ENCODE peak calls at places on chromosome 17, in six cellular contexts. One of them, this sample, is unnamed.

GRCh38 chr17:29210879-29211278 is 30.7 kb upstream of the MYO18A start:
- DNase-seq in EL: peak
- DNase-seq in NCI-H345: no peak
- DNase-seq in NCI-H69: no peak
- DNase-seq in CD8-positive, alpha-beta T cell: no peak
- DNase-seq in Right ventricle myocardium superior: no peak
- DNase-seq in this sample: no peak

GRCh38 chr17:67211742-67212141 is 33.3 kb downstream of the HELZ start:
- DNase-seq in Right ventricle myocardium superior: no peak
- DNase-seq in EL: peak
- DNase-seq in NCI-H345: no peak
- DNase-seq in CD8-positive, alpha-beta T cell: no peak
- DNase-seq in NCI-H69: no peak
- DNase-seq in this sample: no peak

GRCh38 chr17:29579866-29580771 is 9.3 kb downstream of the GIT1 start:
- DNase-seq in EL: peak
- DNase-seq in NCI-H345: peak
- DNase-seq in Right ventricle myocardium superior: peak
- DNase-seq in CD8-positive, alpha-beta T cell: peak
- DNase-seq in NCI-H69: peak
- DNase-seq in this sample: peak

GRCh38 chr17:60887607-60888028 is 210.0 kb downstream of the BCAS3 start:
- DNase-seq in NCI-H345: no peak
- DNase-seq in Right ventricle myocardium superior: no peak
- DNase-seq in NCI-H69: peak
- DNase-seq in CD8-positive, alpha-beta T cell: no peak
- DNase-seq in EL: no peak
- DNase-seq in this sample: no peak

GRCh38 chr17:42457107-42457787 is 1.4 kb upstream of the ATP6V0A1 start:
- DNase-seq in Right ventricle myocardium superior: no peak
- DNase-seq in CD8-positive, alpha-beta T cell: no peak
- DNase-seq in EL: no peak
- DNase-seq in NCI-H345: no peak
- DNase-seq in NCI-H69: no peak
- DNase-seq in this sample: no peak

GRCh38 chr17:78318843-78319242 is 41.0 kb downstream of the SOCS3 start:
- DNase-seq in EL: no peak
- DNase-seq in Right ventricle myocardium superior: no peak
- DNase-seq in CD8-positive, alpha-beta T cell: no peak
- DNase-seq in NCI-H69: no peak
- DNase-seq in NCI-H345: no peak
- DNase-seq in this sample: no peak

GRCh38 chr17:46159686-46160085 is 33.5 kb downstream of the KANSL1 start:
- DNase-seq in Right ventricle myocardium superior: no peak
- DNase-seq in EL: peak
- DNase-seq in CD8-positive, alpha-beta T cell: no peak
- DNase-seq in NCI-H345: no peak
- DNase-seq in NCI-H69: no peak
- DNase-seq in this sample: no peak

GRCh38 chr17:5873781-5874180 is 196.4 kb upstream of the WSCD1 start:
- DNase-seq in NCI-H69: no peak
- DNase-seq in NCI-H345: no peak
- DNase-seq in CD8-positive, alpha-beta T cell: no peak
- DNase-seq in Right ventricle myocardium superior: no peak
- DNase-seq in EL: no peak
- DNase-seq in this sample: no peak

GRCh38 chr17:57121308-57122042 is 36.4 kb downstream of the AKAP1 start:
- DNase-seq in NCI-H69: peak
- DNase-seq in Right ventricle myocardium superior: peak
- DNase-seq in NCI-H345: no peak
- DNase-seq in CD8-positive, alpha-beta T cell: no peak
- DNase-seq in EL: peak
- DNase-seq in this sample: peak

GRCh38 chr17:73430165-73430680 is 118.4 kb upstream of the CDC42EP4 start:
- DNase-seq in CD8-positive, alpha-beta T cell: no peak
- DNase-seq in NCI-H69: peak
- DNase-seq in Right ventricle myocardium superior: peak
- DNase-seq in EL: no peak
- DNase-seq in NCI-H345: peak
- DNase-seq in this sample: no peak

GRCh38 chr17:49108318-49108717 is 24.3 kb upstream of the B4GALNT2 start:
- DNase-seq in EL: peak
- DNase-seq in CD8-positive, alpha-beta T cell: no peak
- DNase-seq in NCI-H69: peak
- DNase-seq in NCI-H345: no peak
- DNase-seq in Right ventricle myocardium superior: no peak
- DNase-seq in this sample: peak

GRCh38 chr17:77802811-77803220 is 155.7 kb upstream of the TNRC6C start:
- DNase-seq in EL: no peak
- DNase-seq in NCI-H69: peak
- DNase-seq in CD8-positive, alpha-beta T cell: no peak
- DNase-seq in Right ventricle myocardium superior: peak
- DNase-seq in NCI-H345: peak
- DNase-seq in this sample: no peak